ENCODE peak calls at places on chromosomes 12 and 14, in nine cellular contexts. One of them, this sample, is unnamed.

GRCh38 chr14:42222924-42223471 is 616.3 kb downstream of the LRFN5 start:
- DNase-seq in A549: peak
- DNase-seq in upper lobe of left lung: no peak
- DNase-seq in transverse colon: peak
- DNase-seq in heart left ventricle: no peak
- DNase-seq in esophagus muscularis mucosa: no peak
- DNase-seq in IMR-90: peak
- DNase-seq in Peyer's patch: no peak
- DNase-seq in uterus: no peak
- DNase-seq in this sample: no peak

GRCh38 chr12:124323771-124324530 is 29.1 kb downstream of the RFLNA start:
- DNase-seq in A549: peak
- DNase-seq in upper lobe of left lung: no peak
- DNase-seq in transverse colon: no peak
- DNase-seq in heart left ventricle: no peak
- DNase-seq in esophagus muscularis mucosa: no peak
- DNase-seq in IMR-90: peak
- DNase-seq in Peyer's patch: no peak
- DNase-seq in uterus: no peak
- DNase-seq in this sample: no peak

GRCh38 chr12:2902287-2902880 is 11.7 kb downstream of the TULP3 start:
- DNase-seq in A549: no peak
- DNase-seq in upper lobe of left lung: peak
- DNase-seq in transverse colon: peak
- DNase-seq in heart left ventricle: peak
- DNase-seq in esophagus muscularis mucosa: no peak
- DNase-seq in IMR-90: peak
- DNase-seq in Peyer's patch: no peak
- DNase-seq in uterus: peak
- DNase-seq in this sample: no peak

GRCh38 chr12:106074361-106074705 is 64.4 kb downstream of the NUAK1 start:
- DNase-seq in A549: no peak
- DNase-seq in upper lobe of left lung: no peak
- DNase-seq in transverse colon: no peak
- DNase-seq in heart left ventricle: no peak
- DNase-seq in esophagus muscularis mucosa: no peak
- DNase-seq in IMR-90: no peak
- DNase-seq in Peyer's patch: no peak
- DNase-seq in uterus: no peak
- DNase-seq in this sample: no peak

GRCh38 chr12:116565963-116566362 is 6.8 kb downstream of the MAP1LC3B2 start:
- DNase-seq in A549: no peak
- DNase-seq in upper lobe of left lung: no peak
- DNase-seq in transverse colon: no peak
- DNase-seq in heart left ventricle: no peak
- DNase-seq in esophagus muscularis mucosa: no peak
- DNase-seq in IMR-90: no peak
- DNase-seq in Peyer's patch: no peak
- DNase-seq in uterus: no peak
- DNase-seq in this sample: no peak

GRCh38 chr14:68888025-68888850 is 90.9 kb downstream of the ACTN1 start:
- DNase-seq in A549: no peak
- DNase-seq in upper lobe of left lung: no peak
- DNase-seq in transverse colon: no peak
- DNase-seq in heart left ventricle: no peak
- DNase-seq in esophagus muscularis mucosa: no peak
- DNase-seq in IMR-90: no peak
- DNase-seq in Peyer's patch: peak
- DNase-seq in uterus: peak
- DNase-seq in this sample: peak

GRCh38 chr12:92488735-92489134 is 214.1 kb upstream of the PLEKHG7 start:
- DNase-seq in A549: no peak
- DNase-seq in upper lobe of left lung: no peak
- DNase-seq in transverse colon: no peak
- DNase-seq in heart left ventricle: no peak
- DNase-seq in esophagus muscularis mucosa: no peak
- DNase-seq in IMR-90: no peak
- DNase-seq in Peyer's patch: no peak
- DNase-seq in uterus: no peak
- DNase-seq in this sample: no peak

GRCh38 chr14:100554082-100554677 is 33.0 kb downstream of the BEGAIN start:
- DNase-seq in A549: peak
- DNase-seq in upper lobe of left lung: peak
- DNase-seq in transverse colon: peak
- DNase-seq in heart left ventricle: peak
- DNase-seq in esophagus muscularis mucosa: no peak
- DNase-seq in IMR-90: no peak
- DNase-seq in Peyer's patch: peak
- DNase-seq in uterus: peak
- DNase-seq in this sample: no peak

GRCh38 chr12:39571351-39571750 is 48.3 kb downstream of the ABCD2 start:
- DNase-seq in A549: no peak
- DNase-seq in upper lobe of left lung: no peak
- DNase-seq in transverse colon: no peak
- DNase-seq in heart left ventricle: no peak
- DNase-seq in esophagus muscularis mucosa: no peak
- DNase-seq in IMR-90: no peak
- DNase-seq in Peyer's patch: no peak
- DNase-seq in uterus: no peak
- DNase-seq in this sample: no peak

GRCh38 chr12:131943876-131944275 is 5.9 kb upstream of the EP400 start:
- DNase-seq in A549: no peak
- DNase-seq in upper lobe of left lung: no peak
- DNase-seq in transverse colon: peak
- DNase-seq in heart left ventricle: no peak
- DNase-seq in esophagus muscularis mucosa: no peak
- DNase-seq in IMR-90: no peak
- DNase-seq in Peyer's patch: no peak
- DNase-seq in uterus: no peak
- DNase-seq in this sample: no peak

GRCh38 chr14:78448483-78449094 is 278.4 kb downstream of the NRXN3 start:
- DNase-seq in A549: peak
- DNase-seq in upper lobe of left lung: peak
- DNase-seq in transverse colon: peak
- DNase-seq in heart left ventricle: peak
- DNase-seq in esophagus muscularis mucosa: no peak
- DNase-seq in IMR-90: no peak
- DNase-seq in Peyer's patch: peak
- DNase-seq in uterus: no peak
- DNase-seq in this sample: no peak

GRCh38 chr12:123389560-123390351 is 5.8 kb downstream of the KMT5A start:
- DNase-seq in A549: no peak
- DNase-seq in upper lobe of left lung: peak
- DNase-seq in transverse colon: peak
- DNase-seq in heart left ventricle: peak
- DNase-seq in esophagus muscularis mucosa: no peak
- DNase-seq in IMR-90: no peak
- DNase-seq in Peyer's patch: peak
- DNase-seq in uterus: peak
- DNase-seq in this sample: peak

GRCh38 chr12:10615532-10615931 is 2.1 kb upstream of the MAGOHB start:
- DNase-seq in A549: peak
- DNase-seq in upper lobe of left lung: no peak
- DNase-seq in transverse colon: no peak
- DNase-seq in heart left ventricle: no peak
- DNase-seq in esophagus muscularis mucosa: no peak
- DNase-seq in IMR-90: no peak
- DNase-seq in Peyer's patch: no peak
- DNase-seq in uterus: no peak
- DNase-seq in this sample: no peak

DNA sequence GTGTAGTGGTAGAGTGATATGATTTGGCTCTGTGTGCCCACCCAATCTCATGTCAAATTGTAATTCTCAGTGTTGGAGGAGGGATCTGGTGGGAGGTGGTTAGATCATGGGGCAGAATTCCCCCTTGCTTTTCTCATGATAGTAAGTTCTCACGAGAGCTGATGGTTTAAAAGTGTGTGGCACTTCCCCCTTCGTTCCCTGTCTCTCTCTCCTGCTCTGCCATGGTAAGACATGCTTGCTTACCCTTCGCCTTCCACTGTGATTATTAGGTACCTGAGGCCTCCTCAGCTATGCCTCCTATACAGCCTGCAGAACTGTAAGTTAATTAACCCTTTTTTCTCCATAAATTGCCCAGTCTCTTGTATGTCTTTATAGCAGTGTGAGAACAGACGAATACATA is 115.7 kb upstream of the FUT8 start:
- DNase-seq in A549: no peak
- DNase-seq in upper lobe of left lung: no peak
- DNase-seq in transverse colon: no peak
- DNase-seq in heart left ventricle: no peak
- DNase-seq in esophagus muscularis mucosa: no peak
- DNase-seq in IMR-90: no peak
- DNase-seq in Peyer's patch: no peak
- DNase-seq in uterus: no peak
- DNase-seq in this sample: no peak
- TF ChIP-seq POLR2A in A549: no peak
- TF ChIP-seq POLR2A in upper lobe of left lung: no peak
- TF ChIP-seq POLR2A in transverse colon: no peak
- TF ChIP-seq POLR2A in heart left ventricle: no peak
- TF ChIP-seq POLR2A in esophagus muscularis mucosa: no peak
- TF ChIP-seq POLR2A in IMR-90: no peak
- TF ChIP-seq POLR2A in Peyer's patch: no peak
- TF ChIP-seq POLR2A in uterus: no peak
- TF ChIP-seq POLR2A in this sample: no peak

GRCh38 chr14:55449116-55449515 is 8.7 kb upstream of the TBPL2 start:
- DNase-seq in A549: no peak
- DNase-seq in upper lobe of left lung: no peak
- DNase-seq in transverse colon: no peak
- DNase-seq in heart left ventricle: no peak
- DNase-seq in esophagus muscularis mucosa: no peak
- DNase-seq in IMR-90: no peak
- DNase-seq in Peyer's patch: no peak
- DNase-seq in uterus: no peak
- DNase-seq in this sample: no peak

GRCh38 chr14:55450124-55450523 is 9.7 kb upstream of the TBPL2 start:
- DNase-seq in A549: no peak
- DNase-seq in upper lobe of left lung: no peak
- DNase-seq in transverse colon: no peak
- DNase-seq in heart left ventricle: no peak
- DNase-seq in esophagus muscularis mucosa: peak
- DNase-seq in IMR-90: no peak
- DNase-seq in Peyer's patch: no peak
- DNase-seq in uterus: no peak
- DNase-seq in this sample: no peak

GRCh38 chr14:55446127-55446736 is 5.8 kb upstream of the TBPL2 start:
- DNase-seq in A549: peak
- DNase-seq in upper lobe of left lung: peak
- DNase-seq in transverse colon: peak
- DNase-seq in heart left ventricle: peak
- DNase-seq in esophagus muscularis mucosa: no peak
- DNase-seq in IMR-90: peak
- DNase-seq in Peyer's patch: no peak
- DNase-seq in uterus: no peak
- DNase-seq in this sample: no peak

GRCh38 chr14:55448146-55448614 is 7.8 kb upstream of the TBPL2 start:
- DNase-seq in A549: peak
- DNase-seq in upper lobe of left lung: no peak
- DNase-seq in transverse colon: peak
- DNase-seq in heart left ventricle: no peak
- DNase-seq in esophagus muscularis mucosa: no peak
- DNase-seq in IMR-90: peak
- DNase-seq in Peyer's patch: no peak
- DNase-seq in uterus: no peak
- DNase-seq in this sample: no peak

DNA sequence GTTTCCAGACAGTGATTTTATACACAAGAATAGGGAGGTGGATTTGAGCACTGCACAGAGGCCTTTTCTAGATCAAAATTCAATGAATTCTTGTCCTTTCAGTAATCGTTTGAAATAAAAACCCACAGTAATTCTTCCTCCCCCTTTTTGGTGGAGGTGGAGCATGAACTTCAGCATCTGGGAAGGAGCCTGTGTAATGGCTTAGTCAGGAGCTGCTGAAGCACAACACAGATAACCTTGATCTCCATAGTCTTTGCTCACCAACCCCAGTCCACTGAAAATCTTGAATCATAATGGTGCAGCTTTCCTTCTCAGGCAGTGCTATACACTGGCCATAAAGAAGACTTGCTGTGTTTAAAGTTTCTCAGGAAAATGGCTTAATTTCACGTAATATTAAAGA is 6.4 kb upstream of the TBPL2 start:
- DNase-seq in A549: peak
- DNase-seq in upper lobe of left lung: no peak
- DNase-seq in transverse colon: no peak
- DNase-seq in heart left ventricle: no peak
- DNase-seq in esophagus muscularis mucosa: no peak
- DNase-seq in IMR-90: peak
- DNase-seq in Peyer's patch: no peak
- DNase-seq in uterus: no peak
- DNase-seq in this sample: no peak
- H3K4me3 ChIP-seq in A549: no peak
- H3K4me3 ChIP-seq in upper lobe of left lung: no peak
- H3K4me3 ChIP-seq in transverse colon: no peak
- H3K4me3 ChIP-seq in heart left ventricle: no peak
- H3K4me3 ChIP-seq in esophagus muscularis mucosa: no peak
- H3K4me3 ChIP-seq in IMR-90: no peak
- H3K4me3 ChIP-seq in Peyer's patch: no peak
- H3K4me3 ChIP-seq in uterus: no peak
- H3K4me3 ChIP-seq in this sample: no peak

DNA sequence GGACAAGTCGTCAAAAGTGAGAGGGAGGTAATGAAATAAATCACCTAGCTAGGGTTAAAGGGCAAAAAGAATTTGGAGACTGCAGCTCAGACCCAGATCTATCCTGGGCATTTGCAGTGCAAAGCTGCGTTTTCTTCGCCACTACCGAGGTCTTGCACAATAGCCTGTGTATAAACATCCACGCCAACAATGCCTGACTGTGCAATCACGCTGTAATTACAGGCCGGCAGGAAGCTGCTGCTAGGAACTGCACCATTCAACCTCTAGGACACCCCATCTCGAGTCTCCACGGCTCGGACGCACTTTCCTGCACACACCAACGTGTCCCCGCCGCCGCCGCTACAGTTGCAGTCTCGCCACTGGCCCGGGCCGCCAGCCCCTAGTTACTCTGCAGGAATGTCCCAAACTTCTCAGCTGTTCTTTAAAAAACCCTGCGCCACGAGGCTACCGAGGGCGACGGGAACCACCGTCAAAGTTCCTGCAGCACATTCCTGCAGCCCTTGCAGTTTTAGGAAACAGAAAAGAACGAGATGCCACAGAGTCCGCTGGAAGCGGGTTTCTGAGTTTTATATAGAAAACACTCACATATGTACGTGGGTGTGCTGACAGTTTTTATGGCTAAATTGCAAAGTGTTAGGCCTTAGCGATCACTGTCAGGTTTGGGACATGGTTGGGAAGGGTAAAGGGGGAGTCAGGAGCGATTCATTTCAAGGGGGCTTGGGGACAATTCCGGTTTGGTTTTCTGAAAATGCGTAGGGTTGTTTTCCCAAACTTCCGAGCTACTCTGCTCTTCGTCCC is 65.6 kb upstream of the PTGR2 start:
- DNase-seq in A549: peak
- DNase-seq in upper lobe of left lung: peak
- DNase-seq in transverse colon: peak
- DNase-seq in heart left ventricle: peak
- DNase-seq in esophagus muscularis mucosa: peak
- DNase-seq in IMR-90: peak
- DNase-seq in Peyer's patch: peak
- DNase-seq in uterus: peak
- DNase-seq in this sample: peak
- TF ChIP-seq CTCF in A549: no peak
- TF ChIP-seq CTCF in upper lobe of left lung: peak
- TF ChIP-seq CTCF in transverse colon: peak
- TF ChIP-seq CTCF in heart left ventricle: no peak
- TF ChIP-seq CTCF in esophagus muscularis mucosa: peak
- TF ChIP-seq CTCF in IMR-90: peak
- TF ChIP-seq CTCF in Peyer's patch: peak
- TF ChIP-seq CTCF in uterus: no peak
- TF ChIP-seq CTCF in this sample: peak

GRCh38 chr14:23302290-23303225 is at the start of gene PPP1R3E:
- DNase-seq in A549: peak
- DNase-seq in upper lobe of left lung: peak
- DNase-seq in transverse colon: peak
- DNase-seq in heart left ventricle: peak
- DNase-seq in esophagus muscularis mucosa: peak
- DNase-seq in IMR-90: peak
- DNase-seq in Peyer's patch: peak
- DNase-seq in uterus: peak
- DNase-seq in this sample: peak
- TF ChIP-seq POLR2A in A549: no peak
- TF ChIP-seq POLR2A in upper lobe of left lung: no peak
- TF ChIP-seq POLR2A in transverse colon: peak
- TF ChIP-seq POLR2A in heart left ventricle: no peak
- TF ChIP-seq POLR2A in esophagus muscularis mucosa: peak
- TF ChIP-seq POLR2A in IMR-90: no peak
- TF ChIP-seq POLR2A in Peyer's patch: no peak
- TF ChIP-seq POLR2A in uterus: no peak
- TF ChIP-seq POLR2A in this sample: no peak